ENCODE peak calls at places on chromosome 20, in four cellular contexts. One of them, this sample, is unnamed.
A peak's percentile ranks its signal among the peaks of the same experiment; 100 is the strongest.

GRCh38 chr20:56778765-56779195 is 149.7 kb downstream of the TFAP2C start:
- DNase-seq in small intestine: no peak
- DNase-seq in uterus: no peak
- DNase-seq in lower lobe of right lung: no peak
- DNase-seq in this sample: peak; percentile 28

GRCh38 chr20:57867807-57868206 is 158.0 kb upstream of the PMEPA1 start:
- DNase-seq in small intestine: no peak
- DNase-seq in uterus: no peak
- DNase-seq in lower lobe of right lung: no peak
- DNase-seq in this sample: no peak

GRCh38 chr20:40639956-40640355 is 49.1 kb downstream of the MAFB start:
- DNase-seq in small intestine: no peak
- DNase-seq in uterus: no peak
- DNase-seq in lower lobe of right lung: no peak
- DNase-seq in this sample: no peak

GRCh38 chr20:478010-478948 is 15.9 kb upstream of the TBC1D20 start:
- DNase-seq in small intestine: no peak
- DNase-seq in uterus: no peak
- DNase-seq in lower lobe of right lung: no peak
- DNase-seq in this sample: no peak

GRCh38 chr20:58636396-58636982 is 14.6 kb upstream of the STX16 start:
- DNase-seq in small intestine: no peak
- DNase-seq in uterus: peak; percentile 12
- DNase-seq in lower lobe of right lung: no peak
- DNase-seq in this sample: no peak

GRCh38 chr20:48338717-48339116 is 489.1 kb downstream of the PREX1 start:
- DNase-seq in small intestine: no peak
- DNase-seq in uterus: no peak
- DNase-seq in lower lobe of right lung: no peak
- DNase-seq in this sample: no peak

GRCh38 chr20:57772349-57772964 is 62.6 kb upstream of the PMEPA1 start:
- DNase-seq in small intestine: no peak
- DNase-seq in uterus: no peak
- DNase-seq in lower lobe of right lung: no peak
- DNase-seq in this sample: no peak

GRCh38 chr20:45008521-45009049 is 42.3 kb downstream of the STK4 start:
- DNase-seq in small intestine: no peak
- DNase-seq in uterus: no peak
- DNase-seq in lower lobe of right lung: no peak
- DNase-seq in this sample: no peak

GRCh38 chr20:11159728-11160127 is 485.9 kb upstream of the JAG1 start:
- DNase-seq in small intestine: peak; percentile 7
- DNase-seq in uterus: no peak
- DNase-seq in lower lobe of right lung: peak; percentile 46
- DNase-seq in this sample: no peak

GRCh38 chr20:18717062-18717461 is 96.5 kb upstream of the SCP2D1 start:
- DNase-seq in small intestine: peak; percentile 14
- DNase-seq in uterus: no peak
- DNase-seq in lower lobe of right lung: no peak
- DNase-seq in this sample: no peak

GRCh38 chr20:50295762-50296449 is 105.3 kb downstream of the CEBPB start:
- DNase-seq in small intestine: no peak
- DNase-seq in uterus: no peak
- DNase-seq in lower lobe of right lung: no peak
- DNase-seq in this sample: no peak

GRCh38 chr20:58696411-58696961 is 3.9 kb downstream of the NPEPL1 start:
- DNase-seq in small intestine: no peak
- DNase-seq in uterus: no peak
- DNase-seq in lower lobe of right lung: no peak
- DNase-seq in this sample: peak; percentile 7

GRCh38 chr20:13382786-13383185 is 161.7 kb downstream of the ISM1 start:
- DNase-seq in small intestine: no peak
- DNase-seq in uterus: no peak
- DNase-seq in lower lobe of right lung: no peak
- DNase-seq in this sample: no peak

GRCh38 chr20:17827759-17828559 is 128.2 kb downstream of the BANF2 start:
- DNase-seq in small intestine: peak; percentile 49
- DNase-seq in uterus: no peak
- DNase-seq in lower lobe of right lung: no peak
- DNase-seq in this sample: no peak

GRCh38 chr20:25295386-25296093 is 47.7 kb downstream of the PYGB start:
- DNase-seq in small intestine: peak; percentile 69
- DNase-seq in uterus: no peak
- DNase-seq in lower lobe of right lung: no peak
- DNase-seq in this sample: peak; percentile 65

GRCh38 chr20:3890410-3890751 is 1.2 kb downstream of the PANK2 start:
- DNase-seq in small intestine: no peak
- DNase-seq in uterus: no peak
- DNase-seq in lower lobe of right lung: no peak
- DNase-seq in this sample: no peak

GRCh38 chr20:6708010-6708409 is 59.5 kb upstream of the BMP2 start:
- DNase-seq in small intestine: peak; percentile 93
- DNase-seq in uterus: no peak
- DNase-seq in lower lobe of right lung: peak; percentile 82
- DNase-seq in this sample: peak; percentile 65

GRCh38 chr20:48668451-48668946 is 159.3 kb downstream of the PREX1 start:
- DNase-seq in small intestine: no peak
- DNase-seq in uterus: no peak
- DNase-seq in lower lobe of right lung: no peak
- DNase-seq in this sample: peak; percentile 25

GRCh38 chr20:41380551-41381262 is 14.1 kb upstream of the EMILIN3 start:
- DNase-seq in small intestine: no peak
- DNase-seq in uterus: no peak
- DNase-seq in lower lobe of right lung: no peak
- DNase-seq in this sample: no peak

GRCh38 chr20:63023836-63024571 is 17.2 kb upstream of the BHLHE23 start:
- DNase-seq in small intestine: no peak
- DNase-seq in uterus: no peak
- DNase-seq in lower lobe of right lung: peak; percentile 16
- DNase-seq in this sample: peak; percentile 6

GRCh38 chr20:42857446-42857845 is 332.3 kb downstream of the PTPRT start:
- DNase-seq in small intestine: no peak
- DNase-seq in uterus: no peak
- DNase-seq in lower lobe of right lung: no peak
- DNase-seq in this sample: no peak

GRCh38 chr20:42792052-42792451 is 397.7 kb downstream of the PTPRT start:
- DNase-seq in small intestine: no peak
- DNase-seq in uterus: no peak
- DNase-seq in lower lobe of right lung: no peak
- DNase-seq in this sample: no peak

GRCh38 chr20:6916938-6917337 is 149.5 kb downstream of the BMP2 start:
- DNase-seq in small intestine: no peak
- DNase-seq in uterus: no peak
- DNase-seq in lower lobe of right lung: no peak
- DNase-seq in this sample: no peak

GRCh38 chr20:9482180-9482579 is 32.2 kb upstream of the LAMP5 start:
- DNase-seq in small intestine: no peak
- DNase-seq in uterus: no peak
- DNase-seq in lower lobe of right lung: no peak
- DNase-seq in this sample: no peak

GRCh38 chr20:38569747-38570519 is 11.1 kb upstream of the ADIG start:
- DNase-seq in small intestine: no peak
- DNase-seq in uterus: no peak
- DNase-seq in lower lobe of right lung: no peak
- DNase-seq in this sample: no peak

GRCh38 chr20:14913896-14914295 is 576.5 kb upstream of the FLRT3 start:
- DNase-seq in small intestine: no peak
- DNase-seq in uterus: no peak
- DNase-seq in lower lobe of right lung: no peak
- DNase-seq in this sample: no peak

GRCh38 chr20:46324960-46325703 is 16.8 kb upstream of the CDH22 start:
- DNase-seq in small intestine: peak; percentile 24
- DNase-seq in uterus: no peak
- DNase-seq in lower lobe of right lung: no peak
- DNase-seq in this sample: no peak

GRCh38 chr20:642398-643174 is 10.4 kb downstream of the SRXN1 start:
- DNase-seq in small intestine: no peak
- DNase-seq in uterus: no peak
- DNase-seq in lower lobe of right lung: no peak
- DNase-seq in this sample: peak; percentile 49

GRCh38 chr20:21719592-21720214 is 14.2 kb downstream of the PAX1 start:
- DNase-seq in small intestine: peak; percentile 49
- DNase-seq in uterus: no peak
- DNase-seq in lower lobe of right lung: no peak
- DNase-seq in this sample: no peak

GRCh38 chr20:723756-724155 is 44.5 kb downstream of the SLC52A3 start:
- DNase-seq in small intestine: no peak
- DNase-seq in uterus: no peak
- DNase-seq in lower lobe of right lung: no peak
- DNase-seq in this sample: peak; percentile 53

GRCh38 chr20:34875657-34876160 is 703 bp upstream of the ACSS2 start:
- DNase-seq in small intestine: peak; percentile 100
- DNase-seq in uterus: no peak
- DNase-seq in lower lobe of right lung: no peak
- DNase-seq in this sample: no peak
- H3K27ac ChIP-seq in small intestine: peak overlapping the region; percentile 89
- H3K27ac ChIP-seq in uterus: peak overlapping the region; percentile 78
- H3K27ac ChIP-seq in lower lobe of right lung: peak overlapping the region; percentile 79
- H3K27ac ChIP-seq in this sample: peak overlapping the region; percentile 89

DNA sequence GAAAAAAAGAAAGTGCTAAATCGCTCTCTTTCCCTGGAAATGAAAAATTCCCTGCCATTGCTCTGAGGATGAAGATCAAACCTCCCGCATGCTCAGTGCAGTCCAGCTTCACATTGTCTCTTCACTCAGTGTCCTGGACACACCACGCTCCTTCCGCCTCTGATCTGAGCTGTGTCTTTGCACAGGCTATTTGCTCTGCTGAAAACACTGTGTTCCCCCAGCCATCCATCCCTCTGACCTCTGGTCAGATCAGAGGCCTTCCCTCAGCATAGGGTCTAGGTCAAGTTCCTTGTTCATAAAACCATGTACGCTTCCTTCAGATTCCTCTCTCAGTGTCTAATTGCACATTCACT is 40.2 kb upstream of the DSN1 start:
- DNase-seq in small intestine: no peak
- DNase-seq in uterus: no peak
- DNase-seq in lower lobe of right lung: no peak
- DNase-seq in this sample: no peak
- H3K27ac ChIP-seq in small intestine: no peak overlapping the region
- H3K27ac ChIP-seq in uterus: no peak overlapping the region
- H3K27ac ChIP-seq in lower lobe of right lung: no peak overlapping the region
- H3K27ac ChIP-seq in this sample: no peak overlapping the region

GRCh38 chr20:51767018-51767866 is 948 bp downstream of the ATP9A start:
- DNase-seq in small intestine: peak; percentile 92
- DNase-seq in uterus: peak; percentile 70
- DNase-seq in lower lobe of right lung: peak; percentile 90
- DNase-seq in this sample: peak; percentile 65
- H3K27ac ChIP-seq in small intestine: peak overlapping the region; percentile 92
- H3K27ac ChIP-seq in uterus: peak overlapping the region; percentile 75
- H3K27ac ChIP-seq in lower lobe of right lung: peak overlapping the region; percentile 51
- H3K27ac ChIP-seq in this sample: peak overlapping the region; percentile 58

GRCh38 chr20:35328095-35328685 is 36.0 kb upstream of the FAM83C start:
- DNase-seq in small intestine: no peak
- DNase-seq in uterus: no peak
- DNase-seq in lower lobe of right lung: no peak
- DNase-seq in this sample: no peak

GRCh38 chr20:35325385-35325784 is 33.2 kb upstream of the FAM83C start:
- DNase-seq in small intestine: peak; percentile 80
- DNase-seq in uterus: no peak
- DNase-seq in lower lobe of right lung: no peak
- DNase-seq in this sample: no peak

GRCh38 chr20:35326732-35327073 is 34.5 kb upstream of the FAM83C start:
- DNase-seq in small intestine: no peak
- DNase-seq in uterus: no peak
- DNase-seq in lower lobe of right lung: no peak
- DNase-seq in this sample: no peak

GRCh38 chr20:35327074-35327976 is 35.1 kb upstream of the FAM83C start:
- DNase-seq in small intestine: peak; percentile 99
- DNase-seq in uterus: no peak
- DNase-seq in lower lobe of right lung: no peak
- DNase-seq in this sample: no peak

GRCh38 chr20:35326021-35326731 is 34.0 kb upstream of the FAM83C start:
- DNase-seq in small intestine: no peak
- DNase-seq in uterus: no peak
- DNase-seq in lower lobe of right lung: no peak
- DNase-seq in this sample: no peak
- H3K27ac ChIP-seq in small intestine: peak overlapping the region; percentile 75
- H3K27ac ChIP-seq in uterus: no peak overlapping the region
- H3K27ac ChIP-seq in lower lobe of right lung: no peak overlapping the region
- H3K27ac ChIP-seq in this sample: no peak overlapping the region

DNA sequence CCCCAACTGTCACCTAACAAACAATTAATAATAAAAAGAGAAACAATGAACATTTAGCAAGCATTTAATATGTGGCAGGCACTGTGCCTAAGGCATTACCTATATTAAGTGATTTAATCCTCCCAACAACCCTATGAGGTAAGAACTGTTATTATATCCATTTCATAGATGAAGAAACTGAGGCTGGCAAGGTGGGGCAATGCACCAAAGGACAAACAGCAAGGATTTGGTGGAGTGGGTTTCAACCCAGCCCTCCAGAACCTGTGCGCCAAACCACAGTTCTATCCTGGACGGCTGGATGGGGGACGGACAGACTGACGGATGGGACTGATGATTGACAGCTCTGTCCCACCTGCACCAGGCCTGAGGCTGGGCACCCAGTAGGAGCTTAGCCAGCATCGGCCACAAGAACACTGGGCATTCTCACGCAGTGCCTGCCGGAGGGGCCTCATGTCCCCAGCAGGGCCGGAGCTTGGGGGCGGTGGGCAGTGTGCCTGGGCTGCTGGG is 24.6 kb downstream of the NOL4L start:
- DNase-seq in small intestine: no peak
- DNase-seq in uterus: no peak
- DNase-seq in lower lobe of right lung: no peak
- DNase-seq in this sample: no peak
- H3K27ac ChIP-seq in small intestine: no peak overlapping the region
- H3K27ac ChIP-seq in uterus: no peak overlapping the region
- H3K27ac ChIP-seq in lower lobe of right lung: no peak overlapping the region
- H3K27ac ChIP-seq in this sample: no peak overlapping the region

This sample was measured in left ventricle myocardium inferior.